ENCODE peak calls at places on chromosomes 13 and 19, in five cellular contexts. One of them, this sample, is unnamed.

GRCh38 chr19:7910321-7911161 is 4.1 kb upstream of the TGFBR3L start:
- DNase-seq in AG10803: no peak
- DNase-seq in activated CD4-positive, alpha-beta T cell treated with anti-CD3 and anti-CD28 coated beads, Interleukin-2, amount 10 ng/mL, durations not matched to agents 7 days and 5 days: no peak
- DNase-seq in amniotic epithelial cell: no peak
- DNase-seq in GM23248: no peak
- DNase-seq in this sample: no peak

GRCh38 chr19:15506074-15506565 is 2.2 kb upstream of the CYP4F22 start:
- DNase-seq in AG10803: no peak
- DNase-seq in activated CD4-positive, alpha-beta T cell treated with anti-CD3 and anti-CD28 coated beads, Interleukin-2, amount 10 ng/mL, durations not matched to agents 7 days and 5 days: no peak
- DNase-seq in amniotic epithelial cell: no peak
- DNase-seq in GM23248: no peak
- DNase-seq in this sample: no peak

GRCh38 chr13:22064854-22065646 is 394.2 kb downstream of the FGF9 start:
- DNase-seq in AG10803: no peak
- DNase-seq in activated CD4-positive, alpha-beta T cell treated with anti-CD3 and anti-CD28 coated beads, Interleukin-2, amount 10 ng/mL, durations not matched to agents 7 days and 5 days: no peak
- DNase-seq in amniotic epithelial cell: no peak
- DNase-seq in GM23248: no peak
- DNase-seq in this sample: no peak

GRCh38 chr19:14472202-14472961 is 2.8 kb downstream of the PTGER1 start:
- DNase-seq in AG10803: peak
- DNase-seq in activated CD4-positive, alpha-beta T cell treated with anti-CD3 and anti-CD28 coated beads, Interleukin-2, amount 10 ng/mL, durations not matched to agents 7 days and 5 days: peak
- DNase-seq in amniotic epithelial cell: no peak
- DNase-seq in GM23248: peak
- DNase-seq in this sample: no peak

GRCh38 chr13:40626566-40626965 is 39.9 kb downstream of the FOXO1 start:
- DNase-seq in AG10803: no peak
- DNase-seq in activated CD4-positive, alpha-beta T cell treated with anti-CD3 and anti-CD28 coated beads, Interleukin-2, amount 10 ng/mL, durations not matched to agents 7 days and 5 days: no peak
- DNase-seq in amniotic epithelial cell: no peak
- DNase-seq in GM23248: no peak
- DNase-seq in this sample: no peak

GRCh38 chr13:39512687-39513086 is 90.3 kb downstream of the LHFPL6 start:
- DNase-seq in AG10803: no peak
- DNase-seq in activated CD4-positive, alpha-beta T cell treated with anti-CD3 and anti-CD28 coated beads, Interleukin-2, amount 10 ng/mL, durations not matched to agents 7 days and 5 days: no peak
- DNase-seq in amniotic epithelial cell: no peak
- DNase-seq in GM23248: no peak
- DNase-seq in this sample: no peak

GRCh38 chr13:110423689-110424302 is 116.7 kb downstream of the COL4A2 start:
- DNase-seq in AG10803: no peak
- DNase-seq in activated CD4-positive, alpha-beta T cell treated with anti-CD3 and anti-CD28 coated beads, Interleukin-2, amount 10 ng/mL, durations not matched to agents 7 days and 5 days: no peak
- DNase-seq in amniotic epithelial cell: no peak
- DNase-seq in GM23248: no peak
- DNase-seq in this sample: no peak

GRCh38 chr13:94327318-94327717 is 152.2 kb downstream of the DCT start:
- DNase-seq in AG10803: no peak
- DNase-seq in activated CD4-positive, alpha-beta T cell treated with anti-CD3 and anti-CD28 coated beads, Interleukin-2, amount 10 ng/mL, durations not matched to agents 7 days and 5 days: peak
- DNase-seq in amniotic epithelial cell: no peak
- DNase-seq in GM23248: no peak
- DNase-seq in this sample: no peak

GRCh38 chr13:103976371-103976770 is 910.2 kb upstream of the SLC10A2 start:
- DNase-seq in AG10803: no peak
- DNase-seq in activated CD4-positive, alpha-beta T cell treated with anti-CD3 and anti-CD28 coated beads, Interleukin-2, amount 10 ng/mL, durations not matched to agents 7 days and 5 days: no peak
- DNase-seq in amniotic epithelial cell: no peak
- DNase-seq in GM23248: no peak
- DNase-seq in this sample: no peak

GRCh38 chr13:62525652-62526051 is 1110.0 kb upstream of the PCDH20 start:
- DNase-seq in AG10803: no peak
- DNase-seq in activated CD4-positive, alpha-beta T cell treated with anti-CD3 and anti-CD28 coated beads, Interleukin-2, amount 10 ng/mL, durations not matched to agents 7 days and 5 days: no peak
- DNase-seq in amniotic epithelial cell: no peak
- DNase-seq in GM23248: no peak
- DNase-seq in this sample: no peak

GRCh38 chr19:16860996-16861395 is 27.8 kb upstream of the F2RL3 start:
- DNase-seq in AG10803: no peak
- DNase-seq in activated CD4-positive, alpha-beta T cell treated with anti-CD3 and anti-CD28 coated beads, Interleukin-2, amount 10 ng/mL, durations not matched to agents 7 days and 5 days: no peak
- DNase-seq in amniotic epithelial cell: no peak
- DNase-seq in GM23248: no peak
- DNase-seq in this sample: no peak

GRCh38 chr13:26881154-26881553 is 120.6 kb upstream of the GPR12 start:
- DNase-seq in AG10803: peak
- DNase-seq in activated CD4-positive, alpha-beta T cell treated with anti-CD3 and anti-CD28 coated beads, Interleukin-2, amount 10 ng/mL, durations not matched to agents 7 days and 5 days: no peak
- DNase-seq in amniotic epithelial cell: peak
- DNase-seq in GM23248: peak
- DNase-seq in this sample: peak

GRCh38 chr13:23788459-23788858 is 100.7 kb downstream of the MIPEP start:
- DNase-seq in AG10803: no peak
- DNase-seq in activated CD4-positive, alpha-beta T cell treated with anti-CD3 and anti-CD28 coated beads, Interleukin-2, amount 10 ng/mL, durations not matched to agents 7 days and 5 days: no peak
- DNase-seq in amniotic epithelial cell: no peak
- DNase-seq in GM23248: no peak
- DNase-seq in this sample: no peak

GRCh38 chr13:95784891-95785290 is 108.0 kb downstream of the DNAJC3 start:
- DNase-seq in AG10803: peak
- DNase-seq in activated CD4-positive, alpha-beta T cell treated with anti-CD3 and anti-CD28 coated beads, Interleukin-2, amount 10 ng/mL, durations not matched to agents 7 days and 5 days: no peak
- DNase-seq in amniotic epithelial cell: peak
- DNase-seq in GM23248: peak
- DNase-seq in this sample: peak

GRCh38 chr13:113052206-113052605 is 53.4 kb upstream of the F7 start:
- DNase-seq in AG10803: no peak
- DNase-seq in activated CD4-positive, alpha-beta T cell treated with anti-CD3 and anti-CD28 coated beads, Interleukin-2, amount 10 ng/mL, durations not matched to agents 7 days and 5 days: no peak
- DNase-seq in amniotic epithelial cell: no peak
- DNase-seq in GM23248: no peak
- DNase-seq in this sample: no peak

GRCh38 chr13:67273001-67273400 is 42.9 kb upstream of the PCDH9 start:
- DNase-seq in AG10803: peak
- DNase-seq in activated CD4-positive, alpha-beta T cell treated with anti-CD3 and anti-CD28 coated beads, Interleukin-2, amount 10 ng/mL, durations not matched to agents 7 days and 5 days: no peak
- DNase-seq in amniotic epithelial cell: peak
- DNase-seq in GM23248: peak
- DNase-seq in this sample: no peak

GRCh38 chr19:48478339-48479061 is 9.3 kb downstream of the CYTH2 start:
- DNase-seq in AG10803: no peak
- DNase-seq in activated CD4-positive, alpha-beta T cell treated with anti-CD3 and anti-CD28 coated beads, Interleukin-2, amount 10 ng/mL, durations not matched to agents 7 days and 5 days: no peak
- DNase-seq in amniotic epithelial cell: no peak
- DNase-seq in GM23248: no peak
- DNase-seq in this sample: no peak

GRCh38 chr13:99542788-99543406 is 41.6 kb downstream of the TM9SF2 start:
- DNase-seq in AG10803: no peak
- DNase-seq in activated CD4-positive, alpha-beta T cell treated with anti-CD3 and anti-CD28 coated beads, Interleukin-2, amount 10 ng/mL, durations not matched to agents 7 days and 5 days: peak
- DNase-seq in amniotic epithelial cell: no peak
- DNase-seq in GM23248: no peak
- DNase-seq in this sample: no peak

GRCh38 chr13:73131247-73131646 is 72.4 kb downstream of the KLF5 start:
- DNase-seq in AG10803: no peak
- DNase-seq in activated CD4-positive, alpha-beta T cell treated with anti-CD3 and anti-CD28 coated beads, Interleukin-2, amount 10 ng/mL, durations not matched to agents 7 days and 5 days: no peak
- DNase-seq in amniotic epithelial cell: no peak
- DNase-seq in GM23248: no peak
- DNase-seq in this sample: no peak

GRCh38 chr13:50030315-50030714 is 15.1 kb downstream of the KCNRG start:
- DNase-seq in AG10803: no peak
- DNase-seq in activated CD4-positive, alpha-beta T cell treated with anti-CD3 and anti-CD28 coated beads, Interleukin-2, amount 10 ng/mL, durations not matched to agents 7 days and 5 days: no peak
- DNase-seq in amniotic epithelial cell: no peak
- DNase-seq in GM23248: peak
- DNase-seq in this sample: no peak

GRCh38 chr13:96899946-96900345 is 94.3 kb downstream of the OXGR1 start:
- DNase-seq in AG10803: no peak
- DNase-seq in activated CD4-positive, alpha-beta T cell treated with anti-CD3 and anti-CD28 coated beads, Interleukin-2, amount 10 ng/mL, durations not matched to agents 7 days and 5 days: no peak
- DNase-seq in amniotic epithelial cell: no peak
- DNase-seq in GM23248: no peak
- DNase-seq in this sample: no peak

GRCh38 chr19:14439014-14439413 is 5.9 kb downstream of the PKN1 start:
- DNase-seq in AG10803: no peak
- DNase-seq in activated CD4-positive, alpha-beta T cell treated with anti-CD3 and anti-CD28 coated beads, Interleukin-2, amount 10 ng/mL, durations not matched to agents 7 days and 5 days: no peak
- DNase-seq in amniotic epithelial cell: no peak
- DNase-seq in GM23248: no peak
- DNase-seq in this sample: no peak

GRCh38 chr13:42047561-42048322 is 706 bp upstream of the DGKH start:
- DNase-seq in AG10803: peak
- DNase-seq in activated CD4-positive, alpha-beta T cell treated with anti-CD3 and anti-CD28 coated beads, Interleukin-2, amount 10 ng/mL, durations not matched to agents 7 days and 5 days: peak
- DNase-seq in amniotic epithelial cell: peak
- DNase-seq in GM23248: peak
- DNase-seq in this sample: peak

GRCh38 chr19:38917921-38918491 is 6.0 kb upstream of the CCER2 start:
- DNase-seq in AG10803: no peak
- DNase-seq in activated CD4-positive, alpha-beta T cell treated with anti-CD3 and anti-CD28 coated beads, Interleukin-2, amount 10 ng/mL, durations not matched to agents 7 days and 5 days: no peak
- DNase-seq in amniotic epithelial cell: peak
- DNase-seq in GM23248: peak
- DNase-seq in this sample: no peak

GRCh38 chr19:31372245-31372781 is 23.1 kb upstream of the TSHZ3 start:
- DNase-seq in AG10803: no peak
- DNase-seq in activated CD4-positive, alpha-beta T cell treated with anti-CD3 and anti-CD28 coated beads, Interleukin-2, amount 10 ng/mL, durations not matched to agents 7 days and 5 days: peak
- DNase-seq in amniotic epithelial cell: no peak
- DNase-seq in GM23248: no peak
- DNase-seq in this sample: no peak

GRCh38 chr13:41802033-41802683 is 158.8 kb downstream of the VWA8 start:
- DNase-seq in AG10803: no peak
- DNase-seq in activated CD4-positive, alpha-beta T cell treated with anti-CD3 and anti-CD28 coated beads, Interleukin-2, amount 10 ng/mL, durations not matched to agents 7 days and 5 days: no peak
- DNase-seq in amniotic epithelial cell: no peak
- DNase-seq in GM23248: no peak
- DNase-seq in this sample: no peak

GRCh38 chr19:24057144-24057543 is 29.8 kb upstream of the ZNF254 start:
- DNase-seq in AG10803: no peak
- DNase-seq in activated CD4-positive, alpha-beta T cell treated with anti-CD3 and anti-CD28 coated beads, Interleukin-2, amount 10 ng/mL, durations not matched to agents 7 days and 5 days: no peak
- DNase-seq in amniotic epithelial cell: no peak
- DNase-seq in GM23248: no peak
- DNase-seq in this sample: no peak

GRCh38 chr19:12868540-12869112 is 12.6 kb downstream of the DNASE2 start:
- DNase-seq in AG10803: no peak
- DNase-seq in activated CD4-positive, alpha-beta T cell treated with anti-CD3 and anti-CD28 coated beads, Interleukin-2, amount 10 ng/mL, durations not matched to agents 7 days and 5 days: no peak
- DNase-seq in amniotic epithelial cell: peak
- DNase-seq in GM23248: peak
- DNase-seq in this sample: no peak

GRCh38 chr13:40665061-40665753 is 1.2 kb downstream of the FOXO1 start:
- DNase-seq in AG10803: no peak
- DNase-seq in activated CD4-positive, alpha-beta T cell treated with anti-CD3 and anti-CD28 coated beads, Interleukin-2, amount 10 ng/mL, durations not matched to agents 7 days and 5 days: peak
- DNase-seq in amniotic epithelial cell: no peak
- DNase-seq in GM23248: peak
- DNase-seq in this sample: no peak

GRCh38 chr19:28871099-28871725 is 341.7 kb downstream of the UQCRFS1 start:
- DNase-seq in AG10803: no peak
- DNase-seq in activated CD4-positive, alpha-beta T cell treated with anti-CD3 and anti-CD28 coated beads, Interleukin-2, amount 10 ng/mL, durations not matched to agents 7 days and 5 days: no peak
- DNase-seq in amniotic epithelial cell: no peak
- DNase-seq in GM23248: no peak
- DNase-seq in this sample: no peak

GRCh38 chr19:42850981-42851717 is 28.4 kb downstream of the PSG1 start:
- DNase-seq in AG10803: peak
- DNase-seq in activated CD4-positive, alpha-beta T cell treated with anti-CD3 and anti-CD28 coated beads, Interleukin-2, amount 10 ng/mL, durations not matched to agents 7 days and 5 days: no peak
- DNase-seq in amniotic epithelial cell: peak
- DNase-seq in GM23248: peak
- DNase-seq in this sample: peak

GRCh38 chr19:995051-995827 is 5.0 kb upstream of the GRIN3B start:
- DNase-seq in AG10803: no peak
- DNase-seq in activated CD4-positive, alpha-beta T cell treated with anti-CD3 and anti-CD28 coated beads, Interleukin-2, amount 10 ng/mL, durations not matched to agents 7 days and 5 days: no peak
- DNase-seq in amniotic epithelial cell: no peak
- DNase-seq in GM23248: no peak
- DNase-seq in this sample: no peak

GRCh38 chr13:80612804-80613203 is 271.9 kb upstream of the SPRY2 start:
- DNase-seq in AG10803: no peak
- DNase-seq in activated CD4-positive, alpha-beta T cell treated with anti-CD3 and anti-CD28 coated beads, Interleukin-2, amount 10 ng/mL, durations not matched to agents 7 days and 5 days: no peak
- DNase-seq in amniotic epithelial cell: no peak
- DNase-seq in GM23248: no peak
- DNase-seq in this sample: no peak

GRCh38 chr13:36839281-36839680 is 20.3 kb downstream of the RFXAP start:
- DNase-seq in AG10803: no peak
- DNase-seq in activated CD4-positive, alpha-beta T cell treated with anti-CD3 and anti-CD28 coated beads, Interleukin-2, amount 10 ng/mL, durations not matched to agents 7 days and 5 days: no peak
- DNase-seq in amniotic epithelial cell: no peak
- DNase-seq in GM23248: no peak
- DNase-seq in this sample: no peak

GRCh38 chr19:6118043-6118442 is 7.7 kb upstream of the RFX2 start:
- DNase-seq in AG10803: no peak
- DNase-seq in activated CD4-positive, alpha-beta T cell treated with anti-CD3 and anti-CD28 coated beads, Interleukin-2, amount 10 ng/mL, durations not matched to agents 7 days and 5 days: no peak
- DNase-seq in amniotic epithelial cell: no peak
- DNase-seq in GM23248: no peak
- DNase-seq in this sample: no peak